ENCODE peak calls at places on chromosomes 1 and 21, in six cellular contexts. V is colonic mucosa, L is HFF-Myc, N is fibroblast of lung, G is GM23338, Y is neural crest cell. B is an unnamed sample.

GRCh38 chr21:32940079-32941014 is 85.4 kb upstream of the OLIG2 start:
- DNase-seq in Y (peak; percentile 50), L (no peak), N (peak; percentile 34), G (peak; percentile 89), V (peak; percentile 40), B (peak; percentile 40)

GRCh38 chr1:11070876-11071275 is 11.1 kb upstream of the SRM start:
- DNase-seq in Y (no peak), N (no peak), L (no peak), G (no peak), V (no peak), B (peak; percentile 9)

GRCh38 chr21:25350056-25350455 is 257.2 kb downstream of the MRPL39 start:
- DNase-seq in Y (no peak), N (peak; percentile 32), G (peak; percentile 80), V (no peak), L (no peak), B (no peak)

GRCh38 chr1:226181996-226182714 is 4.4 kb downstream of the ACBD3 start:
- DNase-seq in Y (no peak), V (peak; percentile 54), G (peak; percentile 29), L (peak; percentile 29), N (peak; percentile 62), B (peak; percentile 43)

GRCh38 chr1:47683402-47683801 is 245.6 kb downstream of the FOXD2 start:
- DNase-seq in V (peak; percentile 26), Y (no peak), N (no peak), L (no peak), G (no peak), B (no peak)

GRCh38 chr1:18618546-18619466 is 11.8 kb upstream of the PAX7 start:
- DNase-seq in L (no peak), N (peak; percentile 47), G (no peak), Y (no peak), V (no peak), B (no peak)

GRCh38 chr1:167273027-167273800 is 52.5 kb downstream of the POU2F1 start:
- DNase-seq in Y (no peak), N (peak; percentile 65), V (no peak), L (peak; percentile 46), G (no peak), B (no peak)

GRCh38 chr1:85611856-85612255 is 31.3 kb downstream of the CCN1 start:
- DNase-seq in V (no peak), N (peak; percentile 100), Y (no peak), L (peak; percentile 99), G (no peak), B (no peak)

GRCh38 chr1:119279441-119280415 is 88.9 kb upstream of the HAO2 start:
- DNase-seq in V (no peak), G (no peak), Y (no peak), L (peak; percentile 86), N (peak; percentile 94), B (no peak)

GRCh38 chr1:97727029-97727428 is 193.8 kb downstream of the DPYD start:
- DNase-seq in Y (no peak), V (no peak), L (no peak), N (no peak), G (no peak), B (no peak)

GRCh38 chr1:107782192-107782845 is 182.7 kb downstream of the VAV3 start:
- DNase-seq in Y (peak; percentile 57), V (peak; percentile 50), G (peak; percentile 78), N (peak; percentile 32), L (peak; percentile 25), B (no peak)

GRCh38 chr1:174114106-174114505 is 45.2 kb upstream of the RABGAP1L start:
- DNase-seq in Y (no peak), L (no peak), N (no peak), V (no peak), G (no peak), B (no peak)

GRCh38 chr1:89887270-89887669 is 66.4 kb downstream of the LRRC8D start:
- DNase-seq in L (no peak), V (no peak), N (peak; percentile 29), G (no peak), Y (no peak), B (no peak)

GRCh38 chr1:32220746-32221580 is 1.2 kb downstream of the TMEM234 start:
- DNase-seq in V (no peak), G (no peak), Y (no peak), L (no peak), N (no peak), B (no peak)

GRCh38 chr1:2073382-2074230 is 23.4 kb downstream of the PRKCZ start:
- DNase-seq in N (peak; percentile 78), G (no peak), L (no peak), V (no peak), Y (peak; percentile 58), B (no peak)

GRCh38 chr1:236282159-236282716 is 480 bp upstream of the ERO1B start:
- DNase-seq in N (no peak), L (no peak), G (no peak), Y (no peak), V (no peak), B (no peak)

GRCh38 chr1:7847599-7847998 is 5.3 kb downstream of the UTS2 start:
- DNase-seq in V (no peak), N (peak; percentile 75), Y (no peak), L (peak; percentile 64), G (no peak), B (no peak)

GRCh38 chr21:42010507-42011493 is 640 bp upstream of the ZBTB21 start:
- DNase-seq in N (peak; percentile 12), G (peak; percentile 55), L (no peak), V (peak; percentile 41), Y (no peak), B (peak; percentile 62)

GRCh38 chr1:39681999-39682398 is 9.2 kb downstream of the HPCAL4 start:
- DNase-seq in G (no peak), V (no peak), N (no peak), L (no peak), Y (no peak), B (no peak)

GRCh38 chr1:41802532-41803501 is 115.9 kb downstream of the HIVEP3 start:
- DNase-seq in Y (no peak), N (no peak), V (no peak), G (no peak), L (no peak), B (no peak)

GRCh38 chr1:46171872-46172271 is 3.0 kb upstream of the TSPAN1 start:
- DNase-seq in Y (no peak), L (no peak), G (peak; percentile 41), N (no peak), V (peak; percentile 78), B (no peak)

GRCh38 chr21:36423772-36424433 is 38.7 kb downstream of the CHAF1B start:
- DNase-seq in G (no peak), V (no peak), L (no peak), Y (no peak), N (no peak), B (no peak)

DNA sequence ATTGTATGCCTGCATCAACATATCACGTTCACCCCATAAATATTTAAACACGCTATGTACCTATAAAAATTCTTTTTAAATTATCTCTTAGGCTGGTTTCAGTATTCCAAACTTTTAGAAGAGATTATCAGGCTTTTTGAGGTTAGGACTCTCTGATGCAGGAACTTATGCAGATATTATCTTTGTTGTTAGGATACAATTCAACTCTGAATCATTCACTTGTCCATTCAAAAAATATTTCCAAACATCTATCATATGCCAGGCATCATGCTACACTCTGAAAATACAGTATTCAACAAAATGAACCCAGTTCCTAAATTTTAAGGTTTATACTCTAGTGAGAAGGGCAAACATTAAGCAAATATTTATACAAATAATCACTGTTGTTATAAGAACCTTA is 40.5 kb downstream of the ASH1L start:
- DNase-seq in N (peak; percentile 40), V (no peak), L (no peak), Y (no peak), G (no peak), B (no peak)
- TF ChIP-seq CTCF in N (no peak), V (no peak), L (no peak), Y (no peak), G (no peak), B (no peak)

GRCh38 chr1:154627247-154628121 is 19.5 kb upstream of the ADAR start:
- DNase-seq in N (peak; percentile 90), Y (peak; percentile 80), G (peak; percentile 98), L (no peak), V (peak; percentile 97), B (peak; percentile 85)

GRCh38 chr1:154623358-154623757 is 15.4 kb upstream of the ADAR start:
- DNase-seq in Y (no peak), G (no peak), L (no peak), V (no peak), N (no peak), B (no peak)

GRCh38 chr1:154626456-154627246 is 18.7 kb upstream of the ADAR start:
- DNase-seq in G (no peak), Y (no peak), V (no peak), L (no peak), N (no peak), B (peak; percentile 34)

GRCh38 chr1:154622503-154623039 is 14.6 kb upstream of the ADAR start:
- DNase-seq in N (no peak), V (no peak), Y (no peak), L (no peak), G (no peak), B (no peak)

DNA sequence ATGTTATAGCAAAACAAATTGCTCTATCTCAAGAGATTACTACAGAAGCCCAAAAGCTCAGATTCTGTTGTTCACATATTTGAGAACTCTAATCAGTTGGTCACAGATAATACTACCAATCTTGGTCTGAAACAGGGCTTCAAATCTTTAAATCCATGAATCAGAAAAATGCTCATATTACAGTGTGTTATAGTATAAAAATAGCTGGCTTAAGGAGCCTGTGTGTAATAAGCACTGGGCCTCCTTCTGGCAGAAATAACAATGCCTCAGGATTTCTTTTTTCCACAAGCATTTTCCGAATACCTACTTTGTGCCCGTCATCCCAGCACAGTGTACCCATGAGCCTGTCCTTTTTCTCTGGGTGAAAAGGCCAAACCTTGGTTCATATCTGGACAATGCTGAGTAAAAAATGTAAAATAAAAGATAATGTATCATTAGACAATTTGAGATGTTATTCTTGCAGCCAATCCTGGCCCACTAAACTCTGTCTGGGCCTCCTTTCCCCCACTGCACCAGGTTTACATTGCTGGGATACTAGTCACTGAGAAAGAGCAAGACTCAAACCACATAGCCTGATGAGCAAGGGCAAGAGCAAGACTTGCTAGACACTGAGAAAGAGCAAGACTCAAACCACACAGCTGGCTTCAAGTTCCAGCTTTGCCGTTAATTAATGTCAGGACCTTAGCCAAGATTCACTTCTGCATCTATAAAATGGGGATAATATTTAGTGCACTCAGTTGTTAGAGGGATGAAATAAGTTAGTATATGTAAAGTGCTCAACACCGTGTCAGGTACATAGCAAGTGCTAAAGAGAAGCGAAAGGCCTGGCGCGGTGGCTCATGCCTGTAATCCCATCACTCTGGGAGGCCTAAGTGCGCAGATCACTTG is 17.0 kb upstream of the ADAR start:
- DNase-seq in Y (no peak), N (peak; percentile 97), V (no peak), L (no peak), G (no peak), B (no peak)
- TF ChIP-seq CTCF in Y (no peak), N (peak; percentile 7), V (no peak), L (no peak), G (no peak), B (no peak)

GRCh38 chr1:109792056-109792831 is 28.5 kb upstream of the EPS8L3 start:
- DNase-seq in L (peak; percentile 87), G (peak; percentile 73), N (peak; percentile 94), Y (peak; percentile 35), V (peak; percentile 68), B (no peak)
- TF ChIP-seq CTCF in L (peak; percentile 70), G (peak; percentile 38), N (peak; percentile 42), Y (no peak), V (no peak), B (no peak)

DNA sequence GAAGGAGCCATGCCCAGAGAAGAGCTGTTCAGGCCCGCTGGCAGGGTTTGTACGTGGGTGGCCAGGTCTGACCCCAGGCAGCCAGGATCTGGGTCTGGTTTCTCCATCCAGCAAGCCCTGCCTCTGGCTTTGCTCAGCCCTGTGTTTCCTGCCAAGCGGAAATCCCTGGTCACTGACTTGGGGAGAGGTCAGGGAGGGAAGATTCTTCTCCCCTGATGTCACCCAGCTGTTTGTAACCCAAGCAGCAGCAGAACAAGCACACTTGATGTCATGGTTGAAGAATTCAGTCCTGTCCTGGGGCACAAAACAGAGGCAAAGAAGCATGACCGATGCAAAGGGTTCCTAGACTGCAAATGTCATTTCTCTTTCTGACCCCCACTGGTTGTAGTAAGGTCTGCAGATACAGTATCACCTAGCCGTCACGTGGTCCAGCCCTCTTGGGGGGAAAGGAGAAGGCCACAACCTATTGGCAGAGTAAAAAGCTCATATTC is 121.0 kb downstream of the SYT2 start:
- DNase-seq in L (peak; percentile 98), Y (peak; percentile 11), V (peak; percentile 61), G (peak; percentile 46), N (peak; percentile 100), B (no peak)
- TF ChIP-seq CTCF in L (no peak), Y (peak; percentile 22), V (no peak), G (no peak), N (no peak), B (no peak)